ENCODE peak calls at places on chromosomes 4 and X, in nine cellular contexts. One of them, this sample, is unnamed.

GRCh38 chrX:70039758-70040157 is 10.0 kb downstream of the AWAT2 start:
- DNase-seq in H7: no peak
- DNase-seq in anterior cingulate cortex: no peak
- DNase-seq in ecto neural progenitor cell: no peak
- DNase-seq in CD4-positive, alpha-beta memory T cell: no peak
- DNase-seq in Kasumi-1: no peak
- DNase-seq in OCI-LY7: no peak
- DNase-seq in prostate gland: no peak
- DNase-seq in T-helper 1 cell: no peak
- DNase-seq in this sample: no peak

GRCh38 chrX:133638285-133638684 is 223.0 kb upstream of the GPC4 start:
- DNase-seq in H7: no peak
- DNase-seq in anterior cingulate cortex: no peak
- DNase-seq in ecto neural progenitor cell: no peak
- DNase-seq in CD4-positive, alpha-beta memory T cell: no peak
- DNase-seq in Kasumi-1: peak
- DNase-seq in OCI-LY7: no peak
- DNase-seq in prostate gland: no peak
- DNase-seq in T-helper 1 cell: no peak
- DNase-seq in this sample: no peak

GRCh38 chrX:17944833-17945497 is 83.9 kb upstream of the RAI2 start:
- DNase-seq in H7: peak
- DNase-seq in anterior cingulate cortex: no peak
- DNase-seq in ecto neural progenitor cell: no peak
- DNase-seq in CD4-positive, alpha-beta memory T cell: no peak
- DNase-seq in Kasumi-1: no peak
- DNase-seq in OCI-LY7: peak
- DNase-seq in prostate gland: peak
- DNase-seq in T-helper 1 cell: no peak
- DNase-seq in this sample: no peak

GRCh38 chr4:147049940-147050852 is 104.5 kb upstream of the TTC29 start:
- DNase-seq in H7: no peak
- DNase-seq in anterior cingulate cortex: no peak
- DNase-seq in ecto neural progenitor cell: no peak
- DNase-seq in CD4-positive, alpha-beta memory T cell: no peak
- DNase-seq in Kasumi-1: no peak
- DNase-seq in OCI-LY7: no peak
- DNase-seq in prostate gland: no peak
- DNase-seq in T-helper 1 cell: no peak
- DNase-seq in this sample: no peak

GRCh38 chr4:174255790-174256189 is 27.7 kb downstream of the FBXO8 start:
- DNase-seq in H7: no peak
- DNase-seq in anterior cingulate cortex: no peak
- DNase-seq in ecto neural progenitor cell: no peak
- DNase-seq in CD4-positive, alpha-beta memory T cell: no peak
- DNase-seq in Kasumi-1: no peak
- DNase-seq in OCI-LY7: no peak
- DNase-seq in prostate gland: no peak
- DNase-seq in T-helper 1 cell: no peak
- DNase-seq in this sample: no peak

GRCh38 chr4:89055157-89056080 is 1.6 kb downstream of the FAM13A start:
- DNase-seq in H7: no peak
- DNase-seq in anterior cingulate cortex: no peak
- DNase-seq in ecto neural progenitor cell: no peak
- DNase-seq in CD4-positive, alpha-beta memory T cell: no peak
- DNase-seq in Kasumi-1: no peak
- DNase-seq in OCI-LY7: no peak
- DNase-seq in prostate gland: no peak
- DNase-seq in T-helper 1 cell: no peak
- DNase-seq in this sample: no peak

GRCh38 chr4:190121759-190122158 is 51.8 kb upstream of the DUX4 start:
- DNase-seq in H7: peak
- DNase-seq in anterior cingulate cortex: no peak
- DNase-seq in ecto neural progenitor cell: peak
- DNase-seq in CD4-positive, alpha-beta memory T cell: no peak
- DNase-seq in Kasumi-1: no peak
- DNase-seq in OCI-LY7: peak
- DNase-seq in prostate gland: no peak
- DNase-seq in T-helper 1 cell: no peak
- DNase-seq in this sample: peak

GRCh38 chrX:152903589-152903988 is 5.7 kb downstream of the ZNF185 start:
- DNase-seq in H7: no peak
- DNase-seq in anterior cingulate cortex: no peak
- DNase-seq in ecto neural progenitor cell: no peak
- DNase-seq in CD4-positive, alpha-beta memory T cell: no peak
- DNase-seq in Kasumi-1: no peak
- DNase-seq in OCI-LY7: no peak
- DNase-seq in prostate gland: no peak
- DNase-seq in T-helper 1 cell: no peak
- DNase-seq in this sample: no peak

This sample was measured in osteocyte.